ENCODE peak calls at places on chromosomes 7 and 10, in six cellular contexts. M is choroid plexus epithelial cell, E is IMR-90, K is HepG2, R is foreskin fibroblast, Q is WERI-Rb-1. C is an unnamed sample.

GRCh38 chr7:157010588-157011332 is at the start of gene MNX1:
- DNase-seq in M (no peak), E (no peak), Q (peak; percentile 93), K (peak; percentile 57), R (peak; percentile 22), C (peak; percentile 89)

GRCh38 chr7:128381161-128381821 is 19.8 kb upstream of the PRRT4 start:
- DNase-seq in E (no peak), K (no peak), R (no peak), Q (peak; percentile 55), M (no peak), C (peak; percentile 86)

GRCh38 chr7:76428868-76429805 is 4.4 kb downstream of the ZP3 start:
- DNase-seq in M (peak; percentile 37), E (peak; percentile 38), Q (peak; percentile 53), R (peak; percentile 82), K (no peak), C (peak; percentile 23)

GRCh38 chr7:44081266-44081748 is 1.0 kb downstream of the POLM start:
- DNase-seq in M (no peak), E (no peak), K (no peak), R (no peak), Q (no peak), C (no peak)

GRCh38 chr10:113474756-113475155 is 78.1 kb upstream of the HABP2 start:
- DNase-seq in Q (no peak), R (no peak), M (no peak), K (no peak), E (no peak), C (no peak)

GRCh38 chr7:107404740-107405537 is 64.9 kb upstream of the GPR22 start:
- DNase-seq in K (no peak), E (no peak), R (no peak), Q (peak; percentile 21), M (no peak), C (peak; percentile 34)

GRCh38 chr10:34397324-34397723 is 417.8 kb downstream of the PARD3 start:
- DNase-seq in E (peak; percentile 61), Q (no peak), M (peak; percentile 73), K (no peak), R (no peak), C (no peak)

GRCh38 chr10:77849039-77849664 is 77.4 kb downstream of the DLG5 start:
- DNase-seq in K (peak; percentile 99), Q (no peak), R (no peak), E (no peak), M (peak; percentile 64), C (no peak)

GRCh38 chr10:20958225-20958624 is 61.1 kb upstream of the NEBL start:
- DNase-seq in K (no peak), M (no peak), R (no peak), E (no peak), Q (no peak), C (no peak)

GRCh38 chr7:100170111-100170897 is 1.9 kb upstream of the GAL3ST4 start:
- DNase-seq in M (no peak), E (no peak), Q (no peak), R (no peak), K (no peak), C (no peak)

GRCh38 chr7:55363386-55364170 is 1.6 kb upstream of the LANCL2 start:
- DNase-seq in R (no peak), M (no peak), E (no peak), K (no peak), Q (no peak), C (no peak)

GRCh38 chr7:156113733-156114132 is 301.5 kb upstream of the SHH start:
- DNase-seq in Q (no peak), R (no peak), M (no peak), E (no peak), K (no peak), C (no peak)

GRCh38 chr10:77648472-77648871 is 10.9 kb upstream of the KCNMA1 start:
- DNase-seq in R (no peak), M (no peak), Q (no peak), K (no peak), E (no peak), C (peak; percentile 78)

GRCh38 chr7:100483101-100483727 is 513 bp upstream of the NYAP1 start:
- DNase-seq in E (peak; percentile 16), R (peak; percentile 82), M (peak; percentile 36), Q (peak; percentile 74), K (peak; percentile 41), C (peak; percentile 51)

GRCh38 chr7:47536705-47537611 is 45.0 kb downstream of the TNS3 start:
- DNase-seq in Q (no peak), E (peak; percentile 76), R (peak; percentile 96), M (peak; percentile 57), K (no peak), C (peak; percentile 45)

GRCh38 chr7:130560972-130561371 is 69.1 kb downstream of the MEST start:
- DNase-seq in E (peak; percentile 43), M (peak; percentile 71), K (peak; percentile 20), R (peak; percentile 52), Q (no peak), C (peak; percentile 76)

GRCh38 chr10:67976292-67977245 is 92.1 kb downstream of the SIRT1 start:
- DNase-seq in K (peak; percentile 13), R (peak; percentile 27), M (peak; percentile 30), E (peak; percentile 19), Q (no peak), C (no peak)

GRCh38 chr10:103692421-103693069 is 162.8 kb downstream of the SH3PXD2A start:
- DNase-seq in Q (no peak), R (no peak), M (no peak), E (no peak), K (no peak), C (no peak)

GRCh38 chr10:101969496-101969895 is 86.5 kb downstream of the ARMH3 start:
- DNase-seq in Q (no peak), K (no peak), E (no peak), M (no peak), R (no peak), C (no peak)

GRCh38 chr10:111093741-111094380 is 17.0 kb downstream of the ADRA2A start:
- DNase-seq in E (peak; percentile 43), Q (no peak), M (peak; percentile 18), R (peak; percentile 33), K (no peak), C (peak; percentile 47)

GRCh38 chr7:79227035-79227434 is 226.4 kb downstream of the MAGI2 start:
- DNase-seq in R (no peak), E (peak; percentile 67), M (no peak), Q (no peak), K (no peak), C (no peak)

GRCh38 chr10:79021331-79021907 is 47.3 kb upstream of the ZMIZ1 start:
- DNase-seq in R (no peak), Q (no peak), K (no peak), E (no peak), M (no peak), C (no peak)

GRCh38 chr7:136911362-136911761 is 42.9 kb downstream of the CHRM2 start:
- DNase-seq in K (no peak), M (peak; percentile 16), R (peak; percentile 55), Q (no peak), E (peak; percentile 65), C (peak; percentile 40)

GRCh38 chr10:97923057-97923456 is 73.4 kb downstream of the GOLGA7B start:
- DNase-seq in R (no peak), M (no peak), Q (no peak), K (no peak), E (no peak), C (no peak)

GRCh38 chr10:123103944-123104343 is 31.8 kb upstream of the HMX3 start:
- DNase-seq in M (no peak), E (no peak), K (no peak), R (no peak), Q (no peak), C (peak; percentile 62)

GRCh38 chr10:75845538-75845937 is 414.1 kb downstream of the LRMDA start:
- DNase-seq in M (no peak), E (no peak), K (no peak), R (no peak), Q (no peak), C (no peak)

GRCh38 chr10:6530966-6531365 is 49.1 kb downstream of the PRKCQ start:
- DNase-seq in R (no peak), K (no peak), E (no peak), M (no peak), Q (no peak), C (no peak)

DNA sequence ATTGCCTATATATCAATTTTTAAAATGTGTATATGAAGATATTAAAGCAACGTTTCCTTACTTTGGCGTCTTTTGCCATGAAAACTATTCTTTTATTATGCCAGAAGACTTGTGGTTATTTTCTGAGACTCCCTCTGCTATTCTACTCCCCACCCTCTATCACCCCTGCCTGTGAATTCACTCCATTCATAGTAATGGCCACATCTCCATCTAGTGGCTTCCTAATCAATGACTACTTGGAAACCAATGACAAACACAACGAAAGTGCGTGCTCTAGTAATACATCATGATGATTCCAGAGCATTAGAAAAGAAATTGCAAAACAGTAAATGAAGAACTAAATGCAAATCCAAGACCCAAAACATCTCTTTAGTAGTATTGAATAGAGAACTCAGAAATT is 186.7 kb upstream of the HGF start:
- DNase-seq in M (peak; percentile 79), E (peak; percentile 73), K (peak; percentile 39), Q (peak; percentile 19), R (peak; percentile 76), C (peak; percentile 23)
- TF ChIP-seq CTCF in M (peak; percentile 68), E (peak; percentile 71), K (peak; percentile 74), Q (peak; percentile 37), R (peak; percentile 60), C (peak; percentile 38)

GRCh38 chr10:19816420-19817250 is at the start of gene PLXDC2:
- DNase-seq in M (peak; percentile 73), K (no peak), R (peak; percentile 65), E (peak; percentile 36), Q (peak; percentile 16), C (peak; percentile 74)
- H3K4me3 ChIP-seq in M (peak within 1 kb of the TSS; percentile 80), K (peak within 1 kb of the TSS; percentile 55), R (peak within 1 kb of the TSS; percentile 54), E (peak within 1 kb of the TSS; percentile 61), Q (peak within 1 kb of the TSS; percentile 70), C (peak within 1 kb of the TSS; percentile 67)

DNA sequence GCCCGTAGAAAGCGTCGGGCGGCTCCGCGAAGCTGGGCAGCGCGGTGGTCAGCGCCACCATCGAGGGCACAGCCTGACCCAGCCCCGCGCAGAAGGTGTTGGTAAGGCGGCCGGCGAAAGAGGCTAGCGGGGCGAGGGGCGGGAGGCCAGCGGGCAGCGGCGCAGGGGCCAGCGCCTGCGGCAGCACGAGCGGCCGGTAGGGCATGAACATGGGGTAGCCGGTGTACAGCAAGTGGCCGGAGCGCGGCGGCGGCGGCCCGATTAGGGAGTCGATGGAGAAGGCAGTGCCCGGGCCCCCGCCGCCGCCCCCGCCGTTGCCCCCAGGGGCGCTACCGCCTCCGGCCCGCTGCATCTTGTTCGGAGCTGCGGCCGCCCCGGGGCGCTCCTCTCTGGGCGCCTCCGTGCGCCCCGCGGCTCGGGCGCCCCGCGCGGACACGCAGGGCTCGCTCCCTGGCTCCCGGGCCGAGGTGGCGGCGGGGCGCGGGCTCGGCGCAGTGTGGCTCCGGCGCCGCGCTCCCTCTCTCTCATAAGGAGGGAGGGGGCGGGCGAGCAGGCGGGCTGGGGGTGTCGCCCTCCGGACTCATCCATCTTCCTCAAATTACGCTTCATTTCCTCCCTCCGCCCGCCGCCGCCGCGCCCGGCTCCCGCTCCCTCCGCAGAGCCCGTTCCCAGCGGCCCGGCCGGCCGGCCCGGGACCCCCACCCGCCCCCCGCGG is at the start of gene GBX1:
- DNase-seq in K (no peak), E (no peak), R (peak; percentile 39), Q (peak; percentile 35), M (no peak), C (no peak)
- TF ChIP-seq CTCF in K (no peak), E (peak; percentile 12), R (no peak), Q (peak; percentile 19), M (no peak), C (no peak)

DNA sequence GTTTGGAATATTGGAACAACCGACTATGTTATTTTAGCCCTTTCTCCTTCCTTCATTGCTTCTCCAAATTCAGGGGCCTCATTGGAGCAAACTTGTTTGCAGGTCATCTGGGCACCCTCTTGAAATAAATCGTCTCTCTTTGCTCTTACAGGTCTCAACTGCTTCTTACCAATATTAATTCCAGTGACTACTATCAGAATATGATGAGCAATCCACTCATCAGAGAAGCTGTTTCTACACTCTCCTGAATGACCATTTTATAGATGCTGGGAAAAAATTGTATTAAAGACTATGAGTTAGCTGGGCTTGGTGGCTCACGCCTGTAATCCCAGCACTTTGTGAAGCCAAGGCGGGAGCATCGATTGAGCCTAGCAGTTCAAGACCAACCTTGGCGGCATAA is 12.5 kb upstream of the HNRNPF start:
- DNase-seq in Q (no peak), M (no peak), R (peak; percentile 34), K (no peak), E (no peak), C (no peak)
- H3K4me3 ChIP-seq in Q (no peak overlapping the region), M (no peak overlapping the region), R (no peak overlapping the region), K (no peak overlapping the region), E (no peak overlapping the region), C (no peak overlapping the region)